ENCODE peak calls at places on chromosomes 4 and X, in seven cellular contexts. R is heart left ventricle; H is dorsolateral prefrontal cortex; J is mammary epithelial cell; C is CD8-positive, alpha-beta T cell; X is astrocyte of the spinal cord; N is GM12864. D is an unnamed sample.

GRCh38 chrX:43728002-43728401 is 71.9 kb downstream of the MAOA start:
- DNase-seq in R (no peak), H (no peak), J (no peak), C (no peak), X (no peak), N (no peak), D (no peak)

GRCh38 chr4:7844247-7844991 is 95.2 kb downstream of the AFAP1 start:
- DNase-seq in R (peak; percentile 76), H (no peak), J (peak; percentile 83), C (peak; percentile 82), X (peak; percentile 92), N (no peak), D (peak; percentile 67)

GRCh38 chrX:14050704-14051103 is 21.0 kb upstream of the GEMIN8 start:
- DNase-seq in R (no peak), H (no peak), J (no peak), C (no peak), X (no peak), N (no peak), D (no peak)

GRCh38 chrX:82362550-82362949 is 1145.5 kb upstream of the POU3F4 start:
- DNase-seq in R (no peak), H (no peak), J (no peak), C (no peak), X (no peak), N (no peak), D (no peak)

GRCh38 chr4:92447265-92447905 is 143.6 kb downstream of the GRID2 start:
- DNase-seq in R (no peak), H (no peak), J (no peak), C (no peak), X (no peak), N (no peak), D (no peak)

GRCh38 chr4:57691370-57691769 is 581.2 kb upstream of the IGFBP7 start:
- DNase-seq in R (no peak), H (no peak), J (no peak), C (no peak), X (no peak), N (no peak), D (no peak)

GRCh38 chr4:15918484-15919129 is 19.9 kb downstream of the FGFBP1 start:
- DNase-seq in R (no peak), H (no peak), J (peak; percentile 76), C (no peak), X (no peak), N (no peak), D (no peak)

GRCh38 chrX:130174051-130174704 is 2.4 kb downstream of the RAB33A start:
- DNase-seq in R (peak; percentile 22), H (no peak), J (no peak), C (no peak), X (peak; percentile 44), N (no peak), D (no peak)

GRCh38 chr4:113445286-113445685 is 316.3 kb downstream of the CAMK2D start:
- DNase-seq in R (peak; percentile 35), H (no peak), J (peak; percentile 97), C (no peak), X (peak; percentile 88), N (no peak), D (no peak)

GRCh38 chrX:134569306-134569705 is 89.0 kb downstream of the PLAC1 start:
- DNase-seq in R (no peak), H (no peak), J (no peak), C (no peak), X (no peak), N (no peak), D (no peak)
- TF ChIP-seq CTCF in R (no peak), H (no peak), J (no peak), C (no peak), X (no peak), N (no peak), D (no peak)

DNA sequence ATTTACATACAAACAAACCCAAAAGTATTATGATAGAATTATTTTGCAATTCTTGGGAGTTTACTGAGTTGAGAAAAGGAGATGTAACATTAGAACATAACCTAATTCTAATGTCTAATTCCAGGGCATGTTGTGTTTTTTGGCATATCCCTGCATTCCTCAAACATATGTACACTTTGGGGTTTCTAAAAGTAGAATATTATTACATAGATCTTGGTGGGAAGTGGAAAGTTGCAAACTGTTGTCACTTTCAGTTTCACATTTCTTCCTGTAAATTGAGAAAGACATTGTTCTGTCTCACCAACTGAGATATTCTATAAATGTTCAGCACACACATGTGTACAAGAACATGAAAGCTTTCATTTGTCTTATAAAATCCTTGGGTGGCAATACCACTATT is 24.4 kb upstream of the GBA3 start:
- DNase-seq in R (no peak), H (no peak), J (no peak), C (no peak), X (peak; percentile 82), N (no peak), D (peak; percentile 15)
- H3K4me3 ChIP-seq in R (no peak overlapping the region), H (no peak overlapping the region), J (no peak overlapping the region), C (peak overlapping the region; percentile 25), X (no peak overlapping the region), N (no peak overlapping the region), D (no peak overlapping the region)

GRCh38 chrX:7133036-7133412 is 14.5 kb upstream of the STS start:
- DNase-seq in R (peak; percentile 34), H (no peak), J (no peak), C (no peak), X (peak; percentile 21), N (no peak), D (no peak)

GRCh38 chrX:7131621-7132020 is 15.9 kb upstream of the STS start:
- DNase-seq in R (no peak), H (no peak), J (no peak), C (no peak), X (no peak), N (no peak), D (no peak)

GRCh38 chrX:7127058-7127457 is 20.5 kb upstream of the STS start:
- DNase-seq in R (no peak), H (no peak), J (no peak), C (no peak), X (no peak), N (no peak), D (no peak)

DNA sequence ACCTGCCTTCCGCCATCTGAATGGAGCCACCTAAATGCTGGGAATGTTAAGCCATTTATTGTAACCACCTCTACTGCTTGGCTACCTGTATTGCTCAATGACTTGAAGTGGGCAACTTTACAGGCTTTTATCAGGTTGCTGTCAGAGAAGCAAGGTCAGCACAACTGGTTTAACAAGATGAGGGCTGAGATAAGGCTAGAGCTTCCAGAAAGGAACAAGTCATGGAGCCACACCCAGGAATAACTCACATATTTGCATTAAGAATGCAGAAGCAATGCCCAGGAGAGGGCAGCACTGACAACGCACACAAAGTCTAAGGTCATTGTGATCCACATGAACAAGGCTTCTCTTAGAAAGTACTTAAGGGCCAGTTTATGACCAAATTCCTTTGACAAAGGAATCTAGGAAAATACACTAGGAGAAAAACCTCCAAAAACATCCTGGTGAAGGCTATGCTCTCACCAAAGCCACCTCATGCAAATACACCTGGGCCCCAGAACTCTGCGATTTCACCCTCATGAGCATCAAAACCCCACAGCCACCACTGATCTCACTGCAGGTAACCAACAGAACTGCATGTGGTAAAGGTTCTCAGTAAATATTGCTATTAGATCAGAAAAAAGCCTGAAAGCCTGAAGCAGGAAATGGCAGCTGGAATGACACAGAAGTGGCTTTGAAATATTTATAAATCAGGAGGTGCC is 15.0 kb upstream of the STS start:
- DNase-seq in R (no peak), H (no peak), J (peak; percentile 92), C (no peak), X (peak; percentile 79), N (no peak), D (peak; percentile 60)
- TF ChIP-seq CTCF in R (peak; percentile 54), H (no peak), J (peak; percentile 79), C (no peak), X (peak; percentile 65), N (peak; percentile 58), D (peak; percentile 30)

GRCh38 chrX:49040376-49040955 is 2.7 kb downstream of the TFE3 start:
- DNase-seq in R (no peak), H (no peak), J (no peak), C (no peak), X (peak; percentile 4), N (no peak), D (no peak)
- H3K4me3 ChIP-seq in R (peak overlapping the region; percentile 87), H (peak overlapping the region; percentile 72), J (peak overlapping the region; percentile 28), C (no peak overlapping the region), X (peak overlapping the region; percentile 68), N (no peak overlapping the region), D (no peak overlapping the region)

GRCh38 chr4:95510145-95510544 is 38.6 kb downstream of the UNC5C start:
- DNase-seq in R (no peak), H (no peak), J (peak; percentile 22), C (no peak), X (peak; percentile 49), N (no peak), D (peak; percentile 19)
- TF ChIP-seq CTCF in R (peak; percentile 57), H (peak; percentile 57), J (peak; percentile 70), C (no peak), X (peak; percentile 67), N (peak; percentile 17), D (peak; percentile 41)

DNA sequence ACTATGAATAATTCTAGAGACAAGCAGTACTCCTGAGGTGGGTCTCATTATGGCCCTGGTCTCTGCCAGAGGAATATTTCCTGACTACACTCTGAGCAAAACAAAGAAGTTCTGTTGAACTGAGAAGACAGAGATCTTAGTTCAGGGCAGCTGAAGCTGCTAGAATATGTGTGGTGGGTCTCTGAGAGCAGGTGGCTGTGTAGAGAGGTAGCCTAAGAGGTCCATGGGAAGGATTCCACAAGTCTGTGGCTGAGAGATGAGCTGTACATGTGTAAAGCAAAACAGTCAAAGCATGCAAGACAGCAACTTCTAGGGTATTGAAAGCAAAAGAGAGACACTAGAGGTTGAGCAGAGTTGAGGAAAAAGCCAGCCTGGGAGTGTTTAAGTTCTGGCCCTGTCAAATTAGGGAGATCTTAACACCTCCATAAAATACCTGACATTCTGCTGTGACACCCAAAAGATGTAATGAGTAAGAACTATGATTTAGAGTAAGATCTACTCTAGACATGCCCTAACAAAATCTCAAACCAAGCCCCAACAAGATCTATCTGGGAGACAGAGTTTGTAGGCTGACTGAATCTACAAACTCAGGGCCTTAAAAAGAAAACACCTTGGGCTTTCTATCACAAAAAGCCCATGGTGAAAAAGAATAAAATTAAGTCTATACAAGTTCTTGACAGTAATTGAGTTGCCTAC is 274.4 kb downstream of the BANK1 start:
- DNase-seq in R (no peak), H (no peak), J (peak; percentile 47), C (no peak), X (no peak), N (no peak), D (no peak)
- H3K4me3 ChIP-seq in R (no peak overlapping the region), H (no peak overlapping the region), J (no peak overlapping the region), C (no peak overlapping the region), X (no peak overlapping the region), N (no peak overlapping the region), D (no peak overlapping the region)

GRCh38 chr4:6087669-6088068 is 69.4 kb upstream of the C4orf50 start:
- DNase-seq in R (no peak), H (no peak), J (no peak), C (no peak), X (no peak), N (no peak), D (peak; percentile 25)
- TF ChIP-seq CTCF in R (peak; percentile 48), H (peak; percentile 44), J (peak; percentile 18), C (no peak), X (peak; percentile 22), N (peak; percentile 43), D (peak; percentile 31)

GRCh38 chrX:41421071-41421729 is 25.9 kb upstream of the NYX start:
- DNase-seq in R (no peak), H (no peak), J (peak; percentile 33), C (no peak), X (no peak), N (no peak), D (no peak)
- H3K4me3 ChIP-seq in R (peak overlapping the region; percentile 4), H (no peak overlapping the region), J (no peak overlapping the region), C (no peak overlapping the region), X (no peak overlapping the region), N (no peak overlapping the region), D (no peak overlapping the region)